ENCODE peak calls at places on chromosomes 7 and 10, in four cellular contexts. E is tibial nerve, H is ovary, D is A549. R is an unnamed sample.

GRCh38 chr10:126598009-126598408 is 72.5 kb downstream of the C10orf90 start:
- DNase-seq in E (no peak), H (no peak), D (peak), R (no peak)

GRCh38 chr7:22114440-22114981 is 168.8 kb upstream of the CDCA7L start:
- DNase-seq in E (no peak), H (peak), D (no peak), R (no peak)

GRCh38 chr10:118871244-118871865 is 116.6 kb upstream of the CACUL1 start:
- DNase-seq in E (no peak), H (no peak), D (no peak), R (no peak)

GRCh38 chr10:88923525-88923924 is 29.0 kb downstream of the ACTA2 start:
- DNase-seq in E (no peak), H (no peak), D (no peak), R (no peak)

GRCh38 chr7:115802415-115802814 is 228.1 kb downstream of the TFEC start:
- DNase-seq in E (no peak), H (no peak), D (no peak), R (no peak)

GRCh38 chr10:126251778-126252407 is 136.4 kb downstream of the ADAM12 start:
- DNase-seq in E (no peak), H (no peak), D (no peak), R (no peak)

GRCh38 chr7:17123020-17123419 is 175.4 kb upstream of the AHR start:
- DNase-seq in E (no peak), H (no peak), D (no peak), R (no peak)

GRCh38 chr7:53111061-53111460 is 75.6 kb downstream of the POM121L12 start:
- DNase-seq in E (no peak), H (no peak), D (no peak), R (no peak)

GRCh38 chr10:71864861-71865473 is 13.9 kb upstream of the PSAP start:
- DNase-seq in E (no peak), H (no peak), D (no peak), R (no peak)

GRCh38 chr7:116938678-116939077 is 14.6 kb upstream of the ST7 start:
- DNase-seq in E (no peak), H (no peak), D (no peak), R (no peak)

GRCh38 chr7:132291446-132291845 is 284.8 kb downstream of the PLXNA4 start:
- DNase-seq in E (no peak), H (no peak), D (no peak), R (no peak)

GRCh38 chr7:132290021-132290420 is 286.2 kb downstream of the PLXNA4 start:
- DNase-seq in E (no peak), H (no peak), D (no peak), R (no peak)

GRCh38 chr7:132296820-132297219 is 279.4 kb downstream of the PLXNA4 start:
- DNase-seq in E (no peak), H (no peak), D (no peak), R (no peak)

GRCh38 chr7:132295198-132295597 is 281.1 kb downstream of the PLXNA4 start:
- DNase-seq in E (no peak), H (no peak), D (no peak), R (no peak)

DNA sequence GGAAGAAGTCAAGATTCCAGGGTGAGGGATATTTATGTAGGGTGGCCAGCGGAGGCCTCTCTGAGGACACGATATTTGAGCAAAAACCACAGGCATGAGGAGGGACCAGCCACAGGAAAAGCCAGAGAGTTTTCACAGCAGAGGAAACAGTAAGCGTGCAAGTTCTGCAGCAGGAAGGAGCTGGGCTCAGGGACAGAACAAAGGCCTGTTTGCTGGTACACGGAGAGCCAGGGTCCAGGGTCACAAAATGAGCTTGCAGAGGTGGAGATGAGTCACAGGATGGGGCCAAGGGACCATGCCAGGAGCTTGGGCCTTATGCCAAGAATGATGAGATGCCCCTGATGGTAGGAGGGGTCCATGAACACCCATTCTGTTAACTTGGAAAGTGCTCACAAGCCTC is 283.5 kb downstream of the PLXNA4 start:
- DNase-seq in E (no peak), H (no peak), D (no peak), R (peak)
- TF ChIP-seq CTCF in E (no peak), H (no peak), D (no peak), R (no peak)

DNA sequence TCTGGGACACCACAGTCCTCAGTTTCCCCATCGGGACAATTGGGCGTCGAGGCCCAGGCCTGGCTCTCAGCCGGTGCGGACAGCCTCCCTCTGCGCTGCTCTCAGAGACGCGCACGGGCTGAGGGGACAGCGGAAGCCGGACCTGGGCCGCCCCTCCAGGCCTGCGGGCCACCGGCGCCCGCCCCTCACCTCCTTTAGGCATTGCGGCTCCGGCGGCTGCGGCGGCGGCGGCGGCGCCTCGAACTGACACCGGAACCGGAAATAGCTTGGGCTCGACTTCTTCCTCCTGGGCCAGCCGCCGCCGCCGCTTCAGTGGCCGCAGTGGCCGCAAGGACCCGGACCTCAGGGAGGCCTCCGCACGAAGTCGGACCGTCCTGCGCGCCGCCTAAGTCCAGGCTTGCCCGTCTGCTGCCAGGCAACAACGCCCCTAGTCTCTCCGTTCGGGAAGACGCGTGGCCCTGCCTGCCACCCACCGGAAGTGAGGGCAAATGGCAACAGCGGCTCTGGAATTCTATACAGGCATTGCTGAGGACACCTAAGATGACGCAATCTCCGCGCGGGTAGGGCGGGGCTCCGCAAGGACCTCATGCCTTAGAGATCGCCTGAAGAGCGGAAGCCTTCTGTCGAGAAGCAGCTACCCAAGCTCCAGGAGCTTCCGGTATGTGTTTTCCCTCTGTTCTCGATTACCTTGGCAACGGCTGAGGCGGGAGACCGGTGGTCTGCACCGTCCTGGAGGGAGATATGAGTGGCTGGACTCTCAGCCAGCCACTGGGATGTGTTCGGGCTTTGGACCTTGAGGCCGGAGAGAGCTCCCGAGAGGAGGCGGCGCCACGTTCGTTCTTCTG is at the start of the genes BUD31 and PDAP1:
- DNase-seq in E (peak), H (peak), D (peak), R (peak)
- TF ChIP-seq POLR2A in E (peak), H (peak), D (peak), R (peak)

GRCh38 chr10:50607526-50607925 is 16.2 kb downstream of the SGMS1 start:
- DNase-seq in E (no peak), H (no peak), D (no peak), R (no peak)

GRCh38 chr10:50604823-50605222 is 18.9 kb downstream of the SGMS1 start:
- DNase-seq in E (no peak), H (no peak), D (no peak), R (no peak)

GRCh38 chr10:50603151-50603850 is 20.5 kb downstream of the SGMS1 start:
- DNase-seq in E (no peak), H (no peak), D (no peak), R (no peak)

GRCh38 chr10:50604049-50604640 is 19.6 kb downstream of the SGMS1 start:
- DNase-seq in E (no peak), H (no peak), D (no peak), R (no peak)

DNA sequence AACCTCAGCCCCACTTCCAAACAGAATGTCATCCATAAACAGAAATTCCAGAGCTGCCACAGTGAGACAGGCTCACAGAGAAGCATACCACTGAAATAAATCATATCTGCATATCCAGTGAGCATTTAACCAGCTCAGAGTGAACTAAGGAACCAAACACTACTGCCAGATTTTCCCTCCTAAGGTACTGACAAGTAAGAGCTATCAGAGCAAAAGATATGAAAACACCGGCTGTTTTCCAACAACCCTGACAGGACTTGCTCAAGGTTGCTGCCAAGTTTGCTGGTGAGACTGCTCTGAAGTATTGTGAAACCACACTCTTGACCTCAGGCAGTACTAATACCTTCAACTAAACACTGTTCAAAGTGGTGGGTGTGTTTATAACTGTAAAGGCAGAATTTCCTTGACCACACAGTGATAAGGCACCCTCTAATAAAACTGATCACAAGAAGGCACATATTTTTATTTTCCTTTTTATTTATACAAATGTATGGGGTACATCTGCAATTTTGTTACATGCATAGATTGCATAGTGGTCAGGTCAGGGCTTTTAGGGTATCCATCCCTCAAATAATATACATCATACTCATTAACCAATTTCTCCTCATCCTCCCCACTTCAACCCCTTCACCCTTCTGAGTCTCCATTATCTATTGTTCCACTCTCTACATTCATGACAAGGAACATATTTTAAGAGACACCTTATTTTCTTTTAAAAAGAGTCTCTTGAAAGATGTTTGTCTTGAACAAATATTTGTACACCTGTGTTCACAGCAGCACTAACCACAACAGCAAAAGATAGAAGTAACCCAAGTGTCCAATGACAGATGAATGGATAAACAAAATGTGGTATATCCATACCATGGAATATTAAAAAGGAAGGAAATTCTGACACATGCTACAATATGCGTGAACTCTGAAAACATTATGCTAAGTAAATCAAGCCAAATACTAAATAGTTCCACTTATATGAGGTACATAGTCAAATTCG is 18.2 kb downstream of the SGMS1 start:
- DNase-seq in E (no peak), H (peak), D (peak), R (peak)
- H3K4me3 ChIP-seq in E (no peak), H (no peak), D (peak), R (no peak)

GRCh38 chr7:119935418-119936025 is 337.5 kb upstream of the KCND2 start:
- DNase-seq in E (no peak), H (no peak), D (no peak), R (no peak)
- TF ChIP-seq CTCF in E (peak), H (peak), D (no peak), R (no peak)

GRCh38 chr7:149147730-149148653 is 739 bp downstream of the ZNF398 start:
- DNase-seq in E (no peak), H (peak), D (peak), R (no peak)

GRCh38 chr7:149141893-149142292 is 5.4 kb upstream of the ZNF398 start:
- DNase-seq in E (no peak), H (no peak), D (no peak), R (no peak)

GRCh38 chr7:149150981-149151380 is 3.7 kb downstream of the ZNF398 start:
- DNase-seq in E (no peak), H (no peak), D (no peak), R (no peak)

GRCh38 chr7:149144996-149145850 is 2.0 kb upstream of the ZNF398 start:
- DNase-seq in E (no peak), H (no peak), D (no peak), R (peak)

GRCh38 chr7:149147072-149147729 is at the start of gene ZNF398:
- DNase-seq in E (peak), H (peak), D (peak), R (peak)
- TF ChIP-seq POLR2A in E (no peak), H (no peak), D (peak), R (no peak)

DNA sequence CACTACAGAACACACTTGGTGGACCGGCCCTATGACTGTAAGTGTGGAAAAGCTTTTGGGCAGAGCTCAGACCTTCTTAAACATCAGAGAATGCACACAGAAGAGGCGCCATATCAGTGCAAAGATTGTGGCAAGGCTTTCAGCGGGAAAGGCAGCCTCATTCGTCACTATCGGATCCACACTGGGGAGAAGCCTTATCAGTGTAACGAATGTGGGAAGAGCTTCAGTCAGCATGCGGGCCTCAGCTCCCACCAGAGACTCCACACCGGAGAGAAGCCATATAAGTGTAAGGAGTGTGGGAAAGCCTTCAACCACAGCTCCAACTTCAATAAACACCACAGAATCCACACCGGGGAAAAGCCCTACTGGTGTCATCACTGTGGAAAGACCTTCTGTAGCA is 14.6 kb downstream of the ZSCAN21 start:
- DNase-seq in E (no peak), H (no peak), D (no peak), R (no peak)
- H3K4me3 ChIP-seq in E (no peak), H (no peak), D (no peak), R (no peak)

DNA sequence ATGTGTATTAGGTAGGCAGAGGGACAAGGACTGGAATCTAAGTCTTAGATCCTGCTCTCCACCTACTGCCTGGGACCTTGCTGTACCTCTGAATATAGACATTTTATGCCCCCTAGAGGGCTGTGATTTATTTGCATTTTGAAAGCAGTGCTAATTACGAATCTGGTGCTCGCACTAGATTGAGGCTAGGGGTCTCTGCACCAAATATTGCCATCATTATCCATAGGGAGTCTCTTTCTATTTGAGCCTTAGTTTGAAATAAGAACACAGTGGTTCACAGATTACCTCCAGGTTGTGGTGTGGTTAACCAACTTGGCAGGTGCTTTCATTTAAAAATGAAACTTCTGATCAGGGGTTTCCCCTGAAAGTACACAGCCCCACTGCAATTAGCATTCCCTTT is 41.8 kb downstream of the CNNM1 start:
- DNase-seq in E (no peak), H (no peak), D (peak), R (no peak)
- TF ChIP-seq CTCF in E (no peak), H (no peak), D (peak), R (no peak)

GRCh38 chr10:112896273-112896672 is 53.8 kb upstream of the TCF7L2 start:
- DNase-seq in E (no peak), H (no peak), D (no peak), R (no peak)

GRCh38 chr10:112896722-112897121 is 53.3 kb upstream of the TCF7L2 start:
- DNase-seq in E (no peak), H (no peak), D (no peak), R (no peak)

GRCh38 chr10:112895292-112895691 is 54.8 kb upstream of the TCF7L2 start:
- DNase-seq in E (no peak), H (no peak), D (no peak), R (no peak)

GRCh38 chr10:112899396-112900065 is 50.5 kb upstream of the TCF7L2 start:
- DNase-seq in E (no peak), H (no peak), D (no peak), R (no peak)

DNA sequence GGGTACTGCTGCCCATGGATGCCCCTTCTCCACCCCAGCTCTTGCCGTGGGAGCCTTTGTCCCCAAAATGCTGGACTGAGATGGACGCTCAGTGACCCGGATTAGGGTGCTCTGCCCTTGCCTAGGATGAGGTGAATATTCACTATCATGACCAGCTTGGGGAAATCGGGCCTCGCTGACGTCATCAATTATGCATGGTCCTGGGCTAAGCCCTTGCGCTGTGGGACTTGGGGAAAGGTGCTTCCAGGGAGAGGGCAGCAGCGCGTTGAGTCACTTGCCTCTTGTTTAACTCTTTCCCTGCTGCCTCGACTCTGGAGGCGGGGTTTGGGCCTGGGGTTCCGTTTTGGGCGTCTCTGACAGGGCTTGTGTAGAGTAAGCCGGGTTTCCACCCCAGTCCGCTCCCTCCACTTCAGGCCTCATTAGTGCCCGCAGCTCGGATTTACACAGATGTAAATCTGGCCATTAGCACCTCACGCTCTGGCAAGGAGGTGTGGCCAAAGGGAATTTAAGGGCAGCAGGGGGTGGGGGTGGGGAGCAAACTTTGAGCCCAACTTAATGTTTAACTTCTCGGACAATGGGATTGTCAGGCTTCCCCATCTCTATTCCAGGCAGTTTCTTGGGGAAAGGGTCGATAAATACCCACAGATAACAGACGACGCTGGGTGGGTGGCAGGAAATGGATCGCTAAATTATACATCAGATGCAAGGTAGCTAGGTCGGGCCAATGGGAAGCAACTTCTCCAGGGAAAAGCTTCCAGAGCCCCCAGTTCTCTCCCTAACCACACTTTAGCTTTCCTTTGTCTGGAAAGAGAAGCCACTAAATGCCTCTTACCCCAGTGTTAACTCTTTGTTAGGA is 51.3 kb upstream of the TCF7L2 start:
- DNase-seq in E (no peak), H (peak), D (peak), R (no peak)
- TF ChIP-seq POLR2A in E (no peak), H (no peak), D (no peak), R (no peak)

DNA sequence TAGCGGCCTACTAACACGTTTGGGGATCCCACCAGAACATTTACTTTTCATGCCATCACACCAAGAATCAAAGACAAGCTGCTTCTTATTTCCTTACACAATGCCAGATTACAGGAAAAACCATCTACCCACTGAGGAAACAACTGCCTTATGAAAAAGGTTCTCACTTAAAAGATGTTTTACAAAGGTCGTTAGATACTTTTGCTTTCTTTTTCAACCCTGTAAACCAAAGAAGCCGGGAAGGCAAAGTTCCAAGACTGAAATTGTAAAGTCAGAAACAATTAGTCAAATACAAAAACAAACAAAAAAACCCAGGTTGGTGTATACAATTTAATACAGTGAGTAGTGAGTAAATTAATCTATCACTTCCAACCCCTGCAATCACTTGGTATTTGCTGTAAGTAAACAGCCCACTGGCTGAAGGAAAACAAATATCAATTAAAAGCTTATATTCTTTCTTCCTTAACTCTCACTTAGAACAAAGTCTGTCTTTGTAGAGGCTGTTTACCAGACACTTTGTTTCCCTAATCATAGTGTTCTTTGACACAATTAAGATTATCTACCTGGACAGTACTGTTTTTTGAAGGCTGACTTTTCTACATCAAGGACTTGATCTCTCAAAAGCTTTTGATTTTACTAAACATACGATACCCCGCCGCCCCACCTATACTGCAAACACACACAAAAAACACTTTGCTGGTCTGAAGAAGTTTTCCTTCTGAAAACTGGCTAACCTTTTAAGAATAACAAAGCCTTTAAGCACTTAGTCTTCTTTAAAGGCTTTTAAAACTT is 18.1 kb downstream of the ERLIN1 start:
- DNase-seq in E (no peak), H (no peak), D (no peak), R (no peak)
- H3K4me3 ChIP-seq in E (no peak), H (no peak), D (no peak), R (no peak)

R was measured in lower leg skin.